ENCODE peak calls at places on chromosome 10, in ten cellular contexts. F is nucleus accumbens; D is effector memory CD4-positive, alpha-beta T cell; W is choroid plexus epithelial cell; S is endothelial cell; E is HepG2; C is RCC 7860; K is hepatic stellate cell; M is dorsolateral prefrontal cortex; Z is brain pericyte. X is an unnamed sample.

GRCh38 chr10:5817322-5818047 is 4.3 kb upstream of the GDI2 start:
- DNase-seq in F (no peak), D (no peak), W (no peak), S (no peak), E (peak), C (no peak), K (no peak), M (no peak), Z (no peak), X (no peak)

GRCh38 chr10:6044060-6044459 is 18.1 kb downstream of the IL2RA start:
- DNase-seq in F (no peak), D (no peak), W (no peak), S (no peak), E (no peak), C (no peak), K (no peak), M (no peak), Z (no peak), X (no peak)

GRCh38 chr10:120204877-120205276 is 252.2 kb upstream of the PLPP4 start:
- DNase-seq in F (no peak), D (no peak), W (no peak), S (no peak), E (no peak), C (no peak), K (no peak), M (no peak), Z (no peak), X (no peak)

GRCh38 chr10:34102237-34102673 is 712.8 kb downstream of the PARD3 start:
- DNase-seq in F (no peak), D (no peak), W (no peak), S (no peak), E (no peak), C (no peak), K (peak), M (no peak), Z (no peak), X (no peak)

GRCh38 chr10:48453451-48454301 is 147.2 kb downstream of the MAPK8 start:
- DNase-seq in F (no peak), D (no peak), W (no peak), S (no peak), E (no peak), C (no peak), K (peak), M (no peak), Z (no peak), X (no peak)

GRCh38 chr10:34114914-34115313 is 700.2 kb downstream of the PARD3 start:
- DNase-seq in F (no peak), D (no peak), W (no peak), S (no peak), E (no peak), C (no peak), K (no peak), M (no peak), Z (no peak), X (no peak)

GRCh38 chr10:26336979-26337378 is 101.2 kb upstream of the APBB1IP start:
- DNase-seq in F (no peak), D (no peak), W (no peak), S (no peak), E (no peak), C (no peak), K (no peak), M (no peak), Z (no peak), X (no peak)

GRCh38 chr10:43225787-43226153 is 41.1 kb downstream of the RASGEF1A start:
- DNase-seq in F (no peak), D (no peak), W (no peak), S (peak), E (no peak), C (no peak), K (no peak), M (peak), Z (no peak), X (no peak)

GRCh38 chr10:70835895-70836294 is 20.1 kb downstream of the SGPL1 start:
- DNase-seq in F (no peak), D (no peak), W (peak), S (no peak), E (peak), C (no peak), K (peak), M (no peak), Z (peak), X (no peak)

GRCh38 chr10:89805599-89806013 is 104.2 kb downstream of the KIF20B start:
- DNase-seq in F (no peak), D (no peak), W (no peak), S (no peak), E (no peak), C (no peak), K (no peak), M (no peak), Z (no peak), X (no peak)

GRCh38 chr10:128569546-128569945 is 443.3 kb upstream of the MKI67 start:
- DNase-seq in F (no peak), D (no peak), W (no peak), S (no peak), E (no peak), C (no peak), K (no peak), M (no peak), Z (no peak), X (no peak)

GRCh38 chr10:127935115-127935561 is 28.2 kb downstream of the PTPRE start:
- DNase-seq in F (no peak), D (no peak), W (no peak), S (no peak), E (no peak), C (no peak), K (no peak), M (peak), Z (no peak), X (no peak)

GRCh38 chr10:89494068-89494467 is 41.3 kb downstream of the SLC16A12 start:
- DNase-seq in F (no peak), D (no peak), W (no peak), S (no peak), E (no peak), C (no peak), K (no peak), M (no peak), Z (no peak), X (no peak)

GRCh38 chr10:794382-794956 is 105.0 kb upstream of the DIP2C start:
- DNase-seq in F (no peak), D (no peak), W (peak), S (no peak), E (peak), C (no peak), K (no peak), M (no peak), Z (no peak), X (no peak)

GRCh38 chr10:31315453-31315852 is 3.6 kb upstream of the ZEB1 start:
- DNase-seq in F (no peak), D (no peak), W (peak), S (no peak), E (no peak), C (peak), K (peak), M (no peak), Z (no peak), X (no peak)

GRCh38 chr10:42952931-42953683 is 123.8 kb upstream of the RET start:
- DNase-seq in F (no peak), D (no peak), W (no peak), S (peak), E (no peak), C (no peak), K (no peak), M (peak), Z (no peak), X (no peak)

GRCh38 chr10:43377393-43377883 is 6.0 kb downstream of the FXYD4 start:
- DNase-seq in F (no peak), D (no peak), W (no peak), S (no peak), E (peak), C (no peak), K (no peak), M (peak), Z (no peak), X (no peak)

GRCh38 chr10:124562425-124563060 is 100.9 kb downstream of the LHPP start:
- DNase-seq in F (no peak), D (no peak), W (peak), S (no peak), E (no peak), C (no peak), K (no peak), M (no peak), Z (no peak), X (no peak)

GRCh38 chr10:121490906-121491519 is 107.2 kb downstream of the FGFR2 start:
- DNase-seq in F (no peak), D (no peak), W (no peak), S (no peak), E (no peak), C (no peak), K (no peak), M (no peak), Z (no peak), X (no peak)

GRCh38 chr10:131252586-131253276 is 58.8 kb downstream of the TCERG1L start:
- DNase-seq in F (no peak), D (no peak), W (no peak), S (no peak), E (no peak), C (no peak), K (no peak), M (no peak), Z (no peak), X (no peak)